ENCODE peak calls at places on chromosomes 2 and 18, in nine cellular contexts. B is activated CD4-positive, CD25-positive, alpha-beta regulatory T cell treated with anti-CD3 and anti-CD28 coated beads, Interleukin-2, amount 50 U/mL, for 16 hours; V is heart right ventricle; Y is CD4-positive, CD25-positive, alpha-beta regulatory T cell; K is PC-3; T is SK-N-DZ; G is H54; W is NCI-H2107; D is LoVo. E is an unnamed sample.

GRCh38 chr2:47520302-47520630 is 117.3 kb downstream of the MSH2 start:
- DNase-seq in B (no peak), V (no peak), Y (no peak), K (no peak), T (no peak), G (no peak), W (no peak), D (no peak), E (no peak)

GRCh38 chr18:8816805-8817204 is 111.4 kb downstream of the MTCL1 start:
- DNase-seq in B (no peak), V (no peak), Y (no peak), K (no peak), T (no peak), G (no peak), W (no peak), D (no peak), E (no peak)

GRCh38 chr18:80229342-80229741 is 18.0 kb downstream of the PARD6G start:
- DNase-seq in B (no peak), V (no peak), Y (no peak), K (no peak), T (no peak), G (no peak), W (no peak), D (no peak), E (no peak)

GRCh38 chr2:238255146-238255545 is 15.3 kb upstream of the HES6 start:
- DNase-seq in B (no peak), V (no peak), Y (no peak), K (no peak), T (no peak), G (no peak), W (no peak), D (no peak), E (no peak)

GRCh38 chr2:174331731-174332606 is 2.8 kb upstream of the SP9 start:
- DNase-seq in B (no peak), V (no peak), Y (no peak), K (peak), T (no peak), G (no peak), W (no peak), D (no peak), E (no peak)

GRCh38 chr18:36889316-36889715 is 60.4 kb downstream of the KIAA1328 start:
- DNase-seq in B (no peak), V (no peak), Y (no peak), K (no peak), T (no peak), G (no peak), W (no peak), D (no peak), E (no peak)

GRCh38 chr2:17816396-17817245 is at the start of gene MSGN1:
- DNase-seq in B (no peak), V (no peak), Y (no peak), K (no peak), T (no peak), G (no peak), W (no peak), D (no peak), E (no peak)

GRCh38 chr2:30979822-30980245 is 158.4 kb downstream of the GALNT14 start:
- DNase-seq in B (no peak), V (peak), Y (no peak), K (peak), T (no peak), G (peak), W (no peak), D (no peak), E (no peak)

GRCh38 chr2:152509772-152510491 is 175.0 kb downstream of the FMNL2 start:
- DNase-seq in B (no peak), V (no peak), Y (no peak), K (no peak), T (no peak), G (no peak), W (no peak), D (no peak), E (no peak)

GRCh38 chr2:176662771-176663170 is 393.5 kb downstream of the MTX2 start:
- DNase-seq in B (no peak), V (peak), Y (no peak), K (no peak), T (no peak), G (no peak), W (no peak), D (no peak), E (no peak)

GRCh38 chr2:122480381-122481243 is 725.2 kb downstream of the TSN start:
- DNase-seq in B (no peak), V (no peak), Y (no peak), K (no peak), T (no peak), G (no peak), W (no peak), D (no peak), E (no peak)

GRCh38 chr2:228426502-228427216 is 245.2 kb upstream of the SPHKAP start:
- DNase-seq in B (no peak), V (no peak), Y (no peak), K (peak), T (no peak), G (no peak), W (no peak), D (no peak), E (no peak)